ENCODE peak calls at places on chromosomes 4 and X, in four cellular contexts. One of them, this sample, is unnamed. For H3K9me3, the result is how much of the 10 kb centered on the place peaks cover.

GRCh38 chr4:85783483-85783882 is 308.5 kb downstream of the ARHGAP24 start:
- DNase-seq in IMR-90: peak
- DNase-seq in A549: no peak
- DNase-seq in ovary: no peak
- DNase-seq in this sample: no peak

GRCh38 chr4:44791842-44792241 is 65.5 kb upstream of the GNPDA2 start:
- DNase-seq in IMR-90: no peak
- DNase-seq in A549: no peak
- DNase-seq in ovary: no peak
- DNase-seq in this sample: no peak

GRCh38 chr4:156941940-156942548 is 29.6 kb downstream of the PDGFC start:
- DNase-seq in IMR-90: peak
- DNase-seq in A549: peak
- DNase-seq in ovary: peak
- DNase-seq in this sample: peak

GRCh38 chr4:1512738-1513660 is 106.8 kb upstream of the NKX1-1 start:
- DNase-seq in IMR-90: no peak
- DNase-seq in A549: peak
- DNase-seq in ovary: no peak
- DNase-seq in this sample: no peak

GRCh38 chrX:154372612-154373022 is 1.8 kb downstream of the FLNA start:
- DNase-seq in IMR-90: peak
- DNase-seq in A549: peak
- DNase-seq in ovary: no peak
- DNase-seq in this sample: no peak

GRCh38 chrX:41846714-41847113 is 76.6 kb downstream of the CASK start:
- DNase-seq in IMR-90: no peak
- DNase-seq in A549: no peak
- DNase-seq in ovary: no peak
- DNase-seq in this sample: no peak

GRCh38 chr4:104938624-104939023 is 208.1 kb upstream of the TET2 start:
- DNase-seq in IMR-90: no peak
- DNase-seq in A549: no peak
- DNase-seq in ovary: no peak
- DNase-seq in this sample: no peak

GRCh38 chrX:133190877-133191738 is 27.0 kb downstream of the TFDP3 start:
- DNase-seq in IMR-90: no peak
- DNase-seq in A549: no peak
- DNase-seq in ovary: no peak
- DNase-seq in this sample: no peak

GRCh38 chr4:1171306-1172227 is 816 bp downstream of the SPON2 start:
- DNase-seq in IMR-90: no peak
- DNase-seq in A549: no peak
- DNase-seq in ovary: peak
- DNase-seq in this sample: no peak

GRCh38 chr4:12846368-12846767 is 637.8 kb downstream of the RAB28 start:
- DNase-seq in IMR-90: no peak
- DNase-seq in A549: no peak
- DNase-seq in ovary: no peak
- DNase-seq in this sample: no peak

GRCh38 chrX:24643116-24643515 is 4.0 kb downstream of the PCYT1B start:
- DNase-seq in IMR-90: no peak
- DNase-seq in A549: no peak
- DNase-seq in ovary: no peak
- DNase-seq in this sample: no peak

GRCh38 chr4:186104895-186105720 is 604 bp downstream of the FAM149A start:
- DNase-seq in IMR-90: no peak
- DNase-seq in A549: no peak
- DNase-seq in ovary: peak
- DNase-seq in this sample: no peak

DNA sequence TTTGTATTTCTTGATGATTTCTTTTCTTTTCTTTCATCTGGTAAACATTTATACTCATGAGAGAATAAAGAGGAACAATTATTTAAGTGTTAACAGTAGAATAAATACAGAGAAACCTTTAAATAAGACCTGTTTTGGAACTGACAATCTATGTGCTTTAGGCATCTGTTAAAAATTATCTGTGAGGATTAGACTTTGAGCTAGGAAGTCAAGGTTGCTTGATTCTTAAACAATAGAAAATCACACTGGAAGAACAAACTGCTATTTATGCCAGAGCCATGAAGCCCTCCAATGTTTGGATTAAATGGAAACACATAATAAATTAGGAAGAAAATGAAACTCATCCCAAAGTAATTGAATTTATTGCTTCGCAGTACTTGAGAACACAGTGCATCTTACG is 207.2 kb upstream of the NPY2R start:
- DNase-seq in IMR-90: no peak
- DNase-seq in A549: no peak
- DNase-seq in ovary: no peak
- DNase-seq in this sample: no peak
- H3K9me3 ChIP-seq in IMR-90: under half
- H3K9me3 ChIP-seq in A549: under half
- H3K9me3 ChIP-seq in ovary: under half
- H3K9me3 ChIP-seq in this sample: under half

DNA sequence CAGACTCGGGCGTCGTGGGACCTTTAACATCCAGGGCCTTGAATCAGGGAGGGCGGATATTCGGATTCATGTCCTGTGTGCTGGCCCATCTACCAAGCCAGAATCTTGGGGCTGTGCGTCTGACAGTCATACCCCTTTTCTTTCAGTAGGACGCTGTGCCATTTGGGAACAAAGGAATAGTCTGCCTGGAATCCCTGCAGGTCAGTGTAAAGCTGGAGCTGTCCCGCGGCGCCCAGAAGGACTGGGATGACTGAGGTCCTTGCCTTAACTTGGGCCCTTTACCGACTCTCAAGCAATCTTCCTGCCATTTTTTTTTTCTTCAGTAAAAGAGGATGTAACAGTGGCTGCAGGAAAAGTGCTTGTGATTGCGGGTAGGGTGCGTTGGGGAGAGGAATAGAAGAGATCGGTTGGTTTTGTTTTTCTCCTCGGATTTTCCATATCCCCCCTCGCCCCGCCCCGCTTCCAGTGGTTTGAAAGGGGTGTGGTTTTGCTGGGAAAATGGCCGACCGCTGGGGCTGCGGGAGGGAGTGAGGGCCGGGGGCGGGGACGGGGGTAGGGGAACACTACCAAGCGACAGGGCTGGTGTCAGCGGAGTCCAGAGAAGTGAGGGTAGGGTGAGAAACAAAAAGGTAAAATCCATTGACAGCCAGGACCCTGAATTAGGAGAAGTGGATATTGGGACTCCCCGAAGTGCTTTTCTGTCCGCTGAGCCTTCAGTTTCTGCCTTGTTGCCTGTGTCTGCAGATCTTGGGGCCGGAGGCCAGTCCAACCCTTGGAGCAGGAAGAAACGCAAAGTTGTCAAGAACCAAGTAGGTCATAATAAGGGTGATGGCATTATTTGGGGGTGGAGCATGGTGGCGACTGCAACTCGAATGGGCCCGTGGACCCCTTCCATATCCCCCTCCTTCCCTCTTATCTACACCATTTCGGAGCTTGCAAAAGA is 749 bp downstream of the ARMCX1 start:
- DNase-seq in IMR-90: peak
- DNase-seq in A549: no peak
- DNase-seq in ovary: peak
- DNase-seq in this sample: no peak
- H3K4me3 ChIP-seq in IMR-90: peak
- H3K4me3 ChIP-seq in A549: peak
- H3K4me3 ChIP-seq in ovary: peak
- H3K4me3 ChIP-seq in this sample: peak

GRCh38 chr4:144645621-144646522 is at the start of gene HHIP:
- DNase-seq in IMR-90: peak
- DNase-seq in A549: peak
- DNase-seq in ovary: peak
- DNase-seq in this sample: no peak
- TF ChIP-seq POLR2A in IMR-90: no peak
- TF ChIP-seq POLR2A in A549: no peak
- TF ChIP-seq POLR2A in ovary: no peak
- TF ChIP-seq POLR2A in this sample: no peak

GRCh38 chrX:153353416-153353815 is 19.5 kb downstream of the ZNF275 start:
- DNase-seq in IMR-90: no peak
- DNase-seq in A549: no peak
- DNase-seq in ovary: no peak
- DNase-seq in this sample: no peak
- H3K9me3 ChIP-seq in IMR-90: under half
- H3K9me3 ChIP-seq in A549: under half
- H3K9me3 ChIP-seq in ovary: under half
- H3K9me3 ChIP-seq in this sample: under half

GRCh38 chr4:82509029-82509428 is 52.8 kb downstream of the TMEM150C start:
- DNase-seq in IMR-90: no peak
- DNase-seq in A549: no peak
- DNase-seq in ovary: no peak
- DNase-seq in this sample: no peak

GRCh38 chr4:82515705-82516104 is 46.1 kb downstream of the TMEM150C start:
- DNase-seq in IMR-90: peak
- DNase-seq in A549: no peak
- DNase-seq in ovary: peak
- DNase-seq in this sample: peak

GRCh38 chr4:82513382-82513781 is 48.4 kb downstream of the TMEM150C start:
- DNase-seq in IMR-90: no peak
- DNase-seq in A549: no peak
- DNase-seq in ovary: no peak
- DNase-seq in this sample: no peak

GRCh38 chr4:82510216-82510615 is 51.6 kb downstream of the TMEM150C start:
- DNase-seq in IMR-90: no peak
- DNase-seq in A549: no peak
- DNase-seq in ovary: no peak
- DNase-seq in this sample: no peak
- H3K4me3 ChIP-seq in IMR-90: no peak
- H3K4me3 ChIP-seq in A549: no peak
- H3K4me3 ChIP-seq in ovary: no peak
- H3K4me3 ChIP-seq in this sample: no peak